ENCODE peak calls at places on chromosomes 12 and 14, in nine cellular contexts. One of them, this sample, is unnamed.

GRCh38 chr14:66010695-66011094 is 475.5 kb upstream of the CCDC196 start:
- DNase-seq in endothelial cell: no peak
- DNase-seq in cardiac fibroblast: no peak
- DNase-seq in uterus: no peak
- DNase-seq in IMR-90: no peak
- DNase-seq in WTC11: no peak
- DNase-seq in neural crest cell: no peak
- DNase-seq in BE2C: no peak
- DNase-seq in brain microvascular endothelial cell: no peak
- DNase-seq in this sample: no peak

GRCh38 chr12:51746416-51746815 is 102.1 kb downstream of the FIGNL2 start:
- DNase-seq in endothelial cell: no peak
- DNase-seq in cardiac fibroblast: no peak
- DNase-seq in uterus: no peak
- DNase-seq in IMR-90: no peak
- DNase-seq in WTC11: no peak
- DNase-seq in neural crest cell: no peak
- DNase-seq in BE2C: no peak
- DNase-seq in brain microvascular endothelial cell: no peak
- DNase-seq in this sample: no peak

GRCh38 chr14:77709412-77709811 is 1.5 kb downstream of the SLIRP start:
- DNase-seq in endothelial cell: no peak
- DNase-seq in cardiac fibroblast: no peak
- DNase-seq in uterus: no peak
- DNase-seq in IMR-90: no peak
- DNase-seq in WTC11: no peak
- DNase-seq in neural crest cell: no peak
- DNase-seq in BE2C: no peak
- DNase-seq in brain microvascular endothelial cell: no peak
- DNase-seq in this sample: no peak

GRCh38 chr12:112686373-112686772 is 105.2 kb upstream of the RPH3A start:
- DNase-seq in endothelial cell: no peak
- DNase-seq in cardiac fibroblast: no peak
- DNase-seq in uterus: no peak
- DNase-seq in IMR-90: peak
- DNase-seq in WTC11: no peak
- DNase-seq in neural crest cell: no peak
- DNase-seq in BE2C: peak
- DNase-seq in brain microvascular endothelial cell: peak
- DNase-seq in this sample: no peak

GRCh38 chr12:120361506-120362208 is 7.3 kb downstream of the MSI1 start:
- DNase-seq in endothelial cell: peak
- DNase-seq in cardiac fibroblast: peak
- DNase-seq in uterus: peak
- DNase-seq in IMR-90: peak
- DNase-seq in WTC11: peak
- DNase-seq in neural crest cell: peak
- DNase-seq in BE2C: peak
- DNase-seq in brain microvascular endothelial cell: peak
- DNase-seq in this sample: peak

GRCh38 chr14:40694026-40694425 is 912.6 kb upstream of the LRFN5 start:
- DNase-seq in endothelial cell: no peak
- DNase-seq in cardiac fibroblast: no peak
- DNase-seq in uterus: no peak
- DNase-seq in IMR-90: no peak
- DNase-seq in WTC11: no peak
- DNase-seq in neural crest cell: no peak
- DNase-seq in BE2C: no peak
- DNase-seq in brain microvascular endothelial cell: no peak
- DNase-seq in this sample: no peak

GRCh38 chr14:94342334-94342934 is 19.3 kb upstream of the SERPINA6 start:
- DNase-seq in endothelial cell: no peak
- DNase-seq in cardiac fibroblast: peak
- DNase-seq in uterus: peak
- DNase-seq in IMR-90: peak
- DNase-seq in WTC11: no peak
- DNase-seq in neural crest cell: no peak
- DNase-seq in BE2C: no peak
- DNase-seq in brain microvascular endothelial cell: peak
- DNase-seq in this sample: no peak

GRCh38 chr14:34766060-34766459 is 51.7 kb upstream of the CFL2 start:
- DNase-seq in endothelial cell: no peak
- DNase-seq in cardiac fibroblast: no peak
- DNase-seq in uterus: no peak
- DNase-seq in IMR-90: no peak
- DNase-seq in WTC11: no peak
- DNase-seq in neural crest cell: no peak
- DNase-seq in BE2C: no peak
- DNase-seq in brain microvascular endothelial cell: no peak
- DNase-seq in this sample: no peak

GRCh38 chr12:109743076-109743910 is 29.7 kb downstream of the FAM222A start:
- DNase-seq in endothelial cell: no peak
- DNase-seq in cardiac fibroblast: no peak
- DNase-seq in uterus: peak
- DNase-seq in IMR-90: no peak
- DNase-seq in WTC11: peak
- DNase-seq in neural crest cell: no peak
- DNase-seq in BE2C: peak
- DNase-seq in brain microvascular endothelial cell: no peak
- DNase-seq in this sample: no peak

GRCh38 chr12:123494124-123494843 is 36.3 kb downstream of the SNRNP35 start:
- DNase-seq in endothelial cell: no peak
- DNase-seq in cardiac fibroblast: no peak
- DNase-seq in uterus: no peak
- DNase-seq in IMR-90: no peak
- DNase-seq in WTC11: no peak
- DNase-seq in neural crest cell: no peak
- DNase-seq in BE2C: no peak
- DNase-seq in brain microvascular endothelial cell: no peak
- DNase-seq in this sample: no peak

GRCh38 chr12:123499332-123499731 is 34.2 kb downstream of the RILPL1 start:
- DNase-seq in endothelial cell: no peak
- DNase-seq in cardiac fibroblast: no peak
- DNase-seq in uterus: no peak
- DNase-seq in IMR-90: no peak
- DNase-seq in WTC11: no peak
- DNase-seq in neural crest cell: no peak
- DNase-seq in BE2C: no peak
- DNase-seq in brain microvascular endothelial cell: no peak
- DNase-seq in this sample: no peak

GRCh38 chr12:123497065-123497464 is 36.5 kb downstream of the RILPL1 start:
- DNase-seq in endothelial cell: no peak
- DNase-seq in cardiac fibroblast: no peak
- DNase-seq in uterus: no peak
- DNase-seq in IMR-90: no peak
- DNase-seq in WTC11: no peak
- DNase-seq in neural crest cell: no peak
- DNase-seq in BE2C: no peak
- DNase-seq in brain microvascular endothelial cell: no peak
- DNase-seq in this sample: no peak

GRCh38 chr12:123502163-123502562 is 31.4 kb downstream of the RILPL1 start:
- DNase-seq in endothelial cell: no peak
- DNase-seq in cardiac fibroblast: no peak
- DNase-seq in uterus: no peak
- DNase-seq in IMR-90: no peak
- DNase-seq in WTC11: no peak
- DNase-seq in neural crest cell: no peak
- DNase-seq in BE2C: no peak
- DNase-seq in brain microvascular endothelial cell: no peak
- DNase-seq in this sample: no peak

GRCh38 chr12:123498126-123498825 is 35.2 kb downstream of the RILPL1 start:
- DNase-seq in endothelial cell: no peak
- DNase-seq in cardiac fibroblast: no peak
- DNase-seq in uterus: no peak
- DNase-seq in IMR-90: no peak
- DNase-seq in WTC11: no peak
- DNase-seq in neural crest cell: no peak
- DNase-seq in BE2C: no peak
- DNase-seq in brain microvascular endothelial cell: no peak
- DNase-seq in this sample: no peak
- TF ChIP-seq CTCF in endothelial cell: no peak
- TF ChIP-seq CTCF in cardiac fibroblast: no peak
- TF ChIP-seq CTCF in uterus: no peak
- TF ChIP-seq CTCF in IMR-90: no peak
- TF ChIP-seq CTCF in WTC11: no peak
- TF ChIP-seq CTCF in neural crest cell: no peak
- TF ChIP-seq CTCF in BE2C: no peak
- TF ChIP-seq CTCF in brain microvascular endothelial cell: no peak
- TF ChIP-seq CTCF in this sample: no peak

GRCh38 chr14:46250113-46250703 is 401.4 kb downstream of the RPL10L start:
- DNase-seq in endothelial cell: peak
- DNase-seq in cardiac fibroblast: peak
- DNase-seq in uterus: no peak
- DNase-seq in IMR-90: no peak
- DNase-seq in WTC11: no peak
- DNase-seq in neural crest cell: no peak
- DNase-seq in BE2C: peak
- DNase-seq in brain microvascular endothelial cell: peak
- DNase-seq in this sample: peak
- TF ChIP-seq CTCF in endothelial cell: peak
- TF ChIP-seq CTCF in cardiac fibroblast: peak
- TF ChIP-seq CTCF in uterus: peak
- TF ChIP-seq CTCF in IMR-90: peak
- TF ChIP-seq CTCF in WTC11: no peak
- TF ChIP-seq CTCF in neural crest cell: peak
- TF ChIP-seq CTCF in BE2C: peak
- TF ChIP-seq CTCF in brain microvascular endothelial cell: peak
- TF ChIP-seq CTCF in this sample: peak

GRCh38 chr12:80698266-80698665 is 9.2 kb upstream of the MYF6 start:
- DNase-seq in endothelial cell: no peak
- DNase-seq in cardiac fibroblast: no peak
- DNase-seq in uterus: no peak
- DNase-seq in IMR-90: no peak
- DNase-seq in WTC11: no peak
- DNase-seq in neural crest cell: no peak
- DNase-seq in BE2C: no peak
- DNase-seq in brain microvascular endothelial cell: no peak
- DNase-seq in this sample: no peak

GRCh38 chr12:80698847-80699542 is 8.4 kb upstream of the MYF6 start:
- DNase-seq in endothelial cell: no peak
- DNase-seq in cardiac fibroblast: no peak
- DNase-seq in uterus: no peak
- DNase-seq in IMR-90: no peak
- DNase-seq in WTC11: no peak
- DNase-seq in neural crest cell: no peak
- DNase-seq in BE2C: no peak
- DNase-seq in brain microvascular endothelial cell: no peak
- DNase-seq in this sample: no peak

GRCh38 chr12:80702889-80703605 is 4.4 kb upstream of the MYF6 start:
- DNase-seq in endothelial cell: no peak
- DNase-seq in cardiac fibroblast: peak
- DNase-seq in uterus: no peak
- DNase-seq in IMR-90: peak
- DNase-seq in WTC11: no peak
- DNase-seq in neural crest cell: no peak
- DNase-seq in BE2C: no peak
- DNase-seq in brain microvascular endothelial cell: peak
- DNase-seq in this sample: no peak

GRCh38 chr12:80701388-80701787 is 6.0 kb upstream of the MYF6 start:
- DNase-seq in endothelial cell: no peak
- DNase-seq in cardiac fibroblast: no peak
- DNase-seq in uterus: no peak
- DNase-seq in IMR-90: peak
- DNase-seq in WTC11: no peak
- DNase-seq in neural crest cell: no peak
- DNase-seq in BE2C: no peak
- DNase-seq in brain microvascular endothelial cell: no peak
- DNase-seq in this sample: no peak

DNA sequence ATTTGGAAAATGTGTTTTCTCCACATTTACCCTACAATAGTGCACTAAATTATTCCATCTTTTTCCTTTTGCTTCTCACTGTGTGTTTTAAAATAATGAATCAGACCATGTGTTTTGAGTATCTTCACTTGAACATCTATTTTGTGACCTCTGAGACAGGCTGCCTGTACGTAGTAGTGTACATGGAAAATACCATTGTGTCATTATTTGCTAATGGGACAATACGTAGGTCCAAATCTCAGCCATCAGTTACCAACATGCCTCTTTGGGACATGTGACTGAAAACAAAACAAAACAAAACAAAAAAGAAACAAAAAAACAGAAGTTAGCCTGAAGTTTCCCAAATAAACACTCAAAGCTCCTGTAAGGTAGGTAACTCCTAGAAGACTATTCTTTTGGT is 7.1 kb upstream of the MYF6 start:
- DNase-seq in endothelial cell: no peak
- DNase-seq in cardiac fibroblast: no peak
- DNase-seq in uterus: no peak
- DNase-seq in IMR-90: no peak
- DNase-seq in WTC11: no peak
- DNase-seq in neural crest cell: no peak
- DNase-seq in BE2C: no peak
- DNase-seq in brain microvascular endothelial cell: no peak
- DNase-seq in this sample: no peak
- TF ChIP-seq CTCF in endothelial cell: no peak
- TF ChIP-seq CTCF in cardiac fibroblast: no peak
- TF ChIP-seq CTCF in uterus: no peak
- TF ChIP-seq CTCF in IMR-90: no peak
- TF ChIP-seq CTCF in WTC11: no peak
- TF ChIP-seq CTCF in neural crest cell: no peak
- TF ChIP-seq CTCF in BE2C: no peak
- TF ChIP-seq CTCF in brain microvascular endothelial cell: no peak
- TF ChIP-seq CTCF in this sample: no peak

GRCh38 chr14:105952222-105952621 is 425.8 kb downstream of the TMEM121 start:
- DNase-seq in endothelial cell: no peak
- DNase-seq in cardiac fibroblast: no peak
- DNase-seq in uterus: no peak
- DNase-seq in IMR-90: no peak
- DNase-seq in WTC11: no peak
- DNase-seq in neural crest cell: no peak
- DNase-seq in BE2C: no peak
- DNase-seq in brain microvascular endothelial cell: no peak
- DNase-seq in this sample: no peak

GRCh38 chr14:105951399-105951798 is 425.0 kb downstream of the TMEM121 start:
- DNase-seq in endothelial cell: no peak
- DNase-seq in cardiac fibroblast: no peak
- DNase-seq in uterus: no peak
- DNase-seq in IMR-90: no peak
- DNase-seq in WTC11: no peak
- DNase-seq in neural crest cell: no peak
- DNase-seq in BE2C: no peak
- DNase-seq in brain microvascular endothelial cell: no peak
- DNase-seq in this sample: no peak

GRCh38 chr14:105947599-105947998 is 421.2 kb downstream of the TMEM121 start:
- DNase-seq in endothelial cell: no peak
- DNase-seq in cardiac fibroblast: no peak
- DNase-seq in uterus: no peak
- DNase-seq in IMR-90: no peak
- DNase-seq in WTC11: no peak
- DNase-seq in neural crest cell: no peak
- DNase-seq in BE2C: no peak
- DNase-seq in brain microvascular endothelial cell: no peak
- DNase-seq in this sample: no peak

GRCh38 chr14:105952826-105953225 is 426.4 kb downstream of the TMEM121 start:
- DNase-seq in endothelial cell: no peak
- DNase-seq in cardiac fibroblast: no peak
- DNase-seq in uterus: no peak
- DNase-seq in IMR-90: no peak
- DNase-seq in WTC11: no peak
- DNase-seq in neural crest cell: no peak
- DNase-seq in BE2C: no peak
- DNase-seq in brain microvascular endothelial cell: no peak
- DNase-seq in this sample: no peak
- TF ChIP-seq CTCF in endothelial cell: no peak
- TF ChIP-seq CTCF in cardiac fibroblast: no peak
- TF ChIP-seq CTCF in uterus: no peak
- TF ChIP-seq CTCF in IMR-90: no peak
- TF ChIP-seq CTCF in WTC11: no peak
- TF ChIP-seq CTCF in neural crest cell: no peak
- TF ChIP-seq CTCF in BE2C: no peak
- TF ChIP-seq CTCF in brain microvascular endothelial cell: no peak
- TF ChIP-seq CTCF in this sample: no peak

GRCh38 chr12:80622271-80622670 is 85.2 kb upstream of the MYF6 start:
- DNase-seq in endothelial cell: no peak
- DNase-seq in cardiac fibroblast: no peak
- DNase-seq in uterus: no peak
- DNase-seq in IMR-90: no peak
- DNase-seq in WTC11: no peak
- DNase-seq in neural crest cell: no peak
- DNase-seq in BE2C: no peak
- DNase-seq in brain microvascular endothelial cell: no peak
- DNase-seq in this sample: no peak
- TF ChIP-seq CTCF in endothelial cell: no peak
- TF ChIP-seq CTCF in cardiac fibroblast: peak
- TF ChIP-seq CTCF in uterus: no peak
- TF ChIP-seq CTCF in IMR-90: peak
- TF ChIP-seq CTCF in WTC11: no peak
- TF ChIP-seq CTCF in neural crest cell: no peak
- TF ChIP-seq CTCF in BE2C: peak
- TF ChIP-seq CTCF in brain microvascular endothelial cell: peak
- TF ChIP-seq CTCF in this sample: no peak